ENCODE peak calls at places on chromosomes 2 and 18, in nine cellular contexts. J is nephron progenitor cell, G is ACHN, D is myocyte, Y is sciatic nerve, L is GM13976, X is suprapubic skin, B is NCI-H1092, P is erythroblast. Q is an unnamed sample.

GRCh38 chr18:33231474-33232317 is 208.8 kb downstream of the CCDC178 start:
- DNase-seq in B (peak), G (peak), X (peak), Y (peak), P (peak), L (peak), J (peak), D (peak), Q (peak)

GRCh38 chr2:224778474-224778877 is 62.3 kb upstream of the CCDC195 start:
- DNase-seq in J (peak), X (no peak), B (no peak), D (peak), L (peak), P (peak), G (peak), Y (peak), Q (peak)

GRCh38 chr2:82120648-82121047 is 1816.1 kb upstream of the LRRTM1 start:
- DNase-seq in B (no peak), J (no peak), D (no peak), X (no peak), L (no peak), G (no peak), Y (no peak), P (no peak), Q (no peak)

GRCh38 chr2:240252191-240252871 is 111.9 kb upstream of the OTOS start:
- DNase-seq in B (no peak), X (peak), Y (peak), D (no peak), P (no peak), G (no peak), L (no peak), J (no peak), Q (no peak)

GRCh38 chr2:167177196-167177595 is 288.9 kb downstream of the XIRP2 start:
- DNase-seq in X (no peak), J (no peak), P (no peak), Y (no peak), B (no peak), L (no peak), G (no peak), D (no peak), Q (no peak)

GRCh38 chr2:235727186-235727585 is 233.3 kb downstream of the AGAP1 start:
- DNase-seq in G (no peak), D (no peak), J (no peak), Y (no peak), L (no peak), X (peak), P (no peak), B (no peak), Q (no peak)

GRCh38 chr2:159409116-159409800 is 122.8 kb upstream of the WDSUB1 start:
- DNase-seq in L (peak), X (no peak), Y (no peak), D (no peak), J (no peak), G (no peak), B (no peak), P (no peak), Q (no peak)

GRCh38 chr2:203330434-203330833 is 2.2 kb downstream of the ABI2 start:
- DNase-seq in Y (no peak), P (no peak), D (no peak), L (no peak), X (no peak), B (no peak), J (no peak), G (no peak), Q (no peak)

GRCh38 chr18:69889009-69889408 is 58.7 kb downstream of the CD226 start:
- DNase-seq in P (no peak), J (no peak), X (no peak), L (no peak), Y (no peak), D (no peak), B (no peak), G (no peak), Q (no peak)

GRCh38 chr2:108604196-108604595 is 69.9 kb downstream of the LIMS1 start:
- DNase-seq in L (no peak), X (no peak), D (no peak), Y (no peak), G (no peak), P (no peak), J (no peak), B (no peak), Q (no peak)

GRCh38 chr2:194203898-194204297 is 1453.1 kb upstream of the SLC39A10 start:
- DNase-seq in Y (no peak), B (no peak), G (peak), J (no peak), D (peak), P (no peak), L (no peak), X (no peak), Q (no peak)